ENCODE peak calls at places on chromosomes 5 and 9, in six cellular contexts. K, J, G, L, O and C are unnamed samples.

GRCh38 chr9:6106576-6107339 is 91.3 kb upstream of the RANBP6 start:
- DNase-seq in G (peak), O (peak), K (peak), J (peak), L (peak), C (peak)

GRCh38 chr5:33336911-33337620 is 103.7 kb upstream of the TARS1 start:
- DNase-seq in O (no peak), L (no peak), G (peak), K (no peak), J (no peak), C (no peak)

GRCh38 chr9:16571127-16571848 is 299.2 kb downstream of the BNC2 start:
- DNase-seq in G (peak), O (no peak), L (no peak), J (no peak), K (no peak), C (no peak)

GRCh38 chr5:83475540-83476469 is 4.3 kb downstream of the VCAN start:
- DNase-seq in O (peak), L (no peak), K (no peak), J (no peak), G (peak), C (peak)

GRCh38 chr9:33148367-33149019 is 18.6 kb downstream of the B4GALT1 start:
- DNase-seq in O (no peak), G (no peak), L (no peak), J (no peak), K (no peak), C (no peak)

GRCh38 chr9:5571629-5572232 is 57.2 kb upstream of the RIC1 start:
- DNase-seq in K (no peak), J (no peak), G (no peak), L (no peak), O (no peak), C (no peak)

GRCh38 chr5:53073349-53073748 is 36.2 kb downstream of the MOCS2 start:
- DNase-seq in K (no peak), L (no peak), G (peak), O (no peak), J (no peak), C (no peak)

GRCh38 chr5:1264211-1264610 is 30.7 kb downstream of the TERT start:
- DNase-seq in G (no peak), J (no peak), L (no peak), K (no peak), O (no peak), C (no peak)

GRCh38 chr9:78552802-78553201 is 255.9 kb downstream of the PSAT1 start:
- DNase-seq in L (no peak), O (no peak), G (peak), K (no peak), J (no peak), C (no peak)

GRCh38 chr9:79013715-79014610 is 557.8 kb upstream of the TLE4 start:
- DNase-seq in J (no peak), G (peak), O (peak), L (no peak), K (no peak), C (no peak)

GRCh38 chr9:134546231-134546731 is 95.3 kb upstream of the COL5A1 start:
- DNase-seq in K (no peak), O (peak), J (no peak), L (no peak), G (peak), C (peak)

GRCh38 chr9:3012245-3012644 is 168.3 kb upstream of the PUM3 start:
- DNase-seq in K (no peak), O (no peak), L (no peak), G (no peak), J (no peak), C (no peak)

GRCh38 chr9:101561740-101562139 is 28.1 kb downstream of the RNF20 start:
- DNase-seq in O (no peak), L (no peak), J (no peak), K (no peak), G (no peak), C (no peak)

GRCh38 chr5:142316681-142317080 is 8.1 kb downstream of the SPRY4 start:
- DNase-seq in L (no peak), G (no peak), O (no peak), J (no peak), K (no peak), C (no peak)

GRCh38 chr5:176899946-176900782 is 1.0 kb upstream of the HK3 start:
- DNase-seq in G (peak), J (no peak), O (no peak), K (no peak), L (no peak), C (peak)

GRCh38 chr5:122741681-122742080 is 33.2 kb upstream of the SNX2 start:
- DNase-seq in G (peak), O (no peak), J (no peak), K (no peak), L (no peak), C (peak)

GRCh38 chr5:44844744-44845143 is 36.0 kb downstream of the MRPS30 start:
- DNase-seq in L (no peak), J (no peak), K (no peak), G (no peak), O (no peak), C (no peak)

GRCh38 chr5:107470007-107470582 is 200.6 kb downstream of the EFNA5 start:
- DNase-seq in K (no peak), J (no peak), O (peak), G (peak), L (no peak), C (no peak)

GRCh38 chr5:149641000-149641576 is 59.8 kb downstream of the ARHGEF37 start:
- DNase-seq in J (no peak), L (no peak), O (peak), G (peak), K (no peak), C (no peak)

GRCh38 chr5:125575561-125576504 is 829.4 kb upstream of the ZNF608 start:
- DNase-seq in G (no peak), L (peak), O (peak), K (peak), J (peak), C (peak)

GRCh38 chr5:95859327-95860060 is 37.0 kb upstream of the GLRX start:
- DNase-seq in O (no peak), L (no peak), G (no peak), J (no peak), K (no peak), C (peak)

GRCh38 chr9:127734247-127734746 is 797 bp downstream of the TOR2A start:
- DNase-seq in K (peak), O (no peak), G (no peak), L (no peak), J (no peak), C (no peak)

GRCh38 chr9:101219030-101219429 is 165.8 kb downstream of the BAAT start:
- DNase-seq in J (no peak), O (no peak), K (no peak), G (no peak), L (no peak), C (no peak)

GRCh38 chr5:179209359-179210150 is 135.7 kb downstream of the ADAMTS2 start:
- DNase-seq in G (peak), O (peak), L (no peak), K (no peak), J (no peak), C (no peak)

GRCh38 chr5:178067705-178068104 is 45.6 kb upstream of the N4BP3 start:
- DNase-seq in K (no peak), L (no peak), O (no peak), J (no peak), G (no peak), C (no peak)

GRCh38 chr9:131817627-131818026 is 77.8 kb upstream of the RAPGEF1 start:
- DNase-seq in J (no peak), L (no peak), K (no peak), G (no peak), O (no peak), C (no peak)

GRCh38 chr9:15211994-15212501 is 95.0 kb downstream of the TTC39B start:
- DNase-seq in G (peak), L (no peak), O (peak), J (no peak), K (no peak), C (peak)

GRCh38 chr9:95197692-95198271 is 119.7 kb downstream of the FANCC start:
- DNase-seq in K (no peak), J (no peak), O (no peak), G (peak), L (no peak), C (no peak)

GRCh38 chr5:136188859-136189258 is 4.1 kb downstream of the SMIM32 start:
- DNase-seq in G (no peak), O (no peak), K (no peak), L (no peak), J (no peak), C (no peak)

GRCh38 chr9:124770359-124771020 is 621 bp downstream of the NR6A1 start:
- DNase-seq in G (no peak), O (no peak), K (no peak), L (no peak), J (no peak), C (no peak)

GRCh38 chr5:162473051-162473714 is 405.6 kb downstream of the GABRG2 start:
- DNase-seq in L (no peak), O (no peak), G (no peak), J (no peak), K (no peak), C (no peak)

GRCh38 chr5:102958481-102959011 is 161.4 kb downstream of the GIN1 start:
- DNase-seq in K (no peak), O (peak), L (no peak), G (peak), J (no peak), C (no peak)

GRCh38 chr5:84191296-84191695 is 193.4 kb downstream of the EDIL3 start:
- DNase-seq in K (no peak), G (peak), J (no peak), O (peak), L (no peak), C (peak)

GRCh38 chr5:42506662-42507061 is 83.4 kb downstream of the GHR start:
- DNase-seq in K (no peak), G (no peak), J (no peak), O (no peak), L (no peak), C (no peak)

GRCh38 chr5:154860123-154860522 is 1.7 kb downstream of the CNOT8 start:
- DNase-seq in L (no peak), K (no peak), O (peak), G (peak), J (no peak), C (peak)

DNA sequence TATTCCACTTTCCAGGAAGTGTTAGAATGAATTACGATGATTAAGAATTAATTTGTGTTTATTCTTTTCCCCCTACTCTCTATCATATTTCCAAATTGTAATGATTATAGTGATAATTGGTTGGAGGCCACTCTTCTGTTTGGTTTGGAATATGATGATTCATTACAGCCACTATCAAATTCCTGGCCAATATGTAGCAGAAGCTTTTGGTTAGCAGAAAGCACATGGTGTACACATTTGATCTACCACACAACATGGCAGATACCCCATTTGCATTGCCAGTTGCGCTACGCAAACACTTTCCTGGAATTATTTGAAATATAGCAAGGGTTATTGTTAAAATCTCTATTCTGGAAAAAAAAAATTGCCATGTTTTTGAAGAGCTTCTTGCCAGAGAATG is 454.9 kb upstream of the ACTBL2 start:
- DNase-seq in J (no peak), L (no peak), G (peak), O (no peak), K (no peak), C (no peak)
- H2BK15ac ChIP-seq in J (no peak), L (no peak), G (no peak), O (no peak), K (no peak), C (no peak)

GRCh38 chr5:54136666-54137440 is 173.5 kb downstream of the ARL15 start:
- DNase-seq in O (no peak), G (no peak), J (no peak), L (no peak), K (no peak), C (no peak)

GRCh38 chr5:54135042-54135441 is 175.3 kb downstream of the ARL15 start:
- DNase-seq in L (no peak), O (peak), K (no peak), G (peak), J (no peak), C (peak)

GRCh38 chr5:54140247-54140646 is 170.1 kb downstream of the ARL15 start:
- DNase-seq in K (no peak), J (no peak), O (no peak), L (no peak), G (no peak), C (no peak)
- H3K4me2 ChIP-seq in K (no peak), J (no peak), O (no peak), L (no peak), G (no peak), C (no peak)

GRCh38 chr9:89309608-89310485 is 1.1 kb upstream of the CKS2 start:
- DNase-seq in K (no peak), G (no peak), L (no peak), O (peak), J (no peak), C (peak)

GRCh38 chr9:89311346-89312153 is 555 bp downstream of the CKS2 start:
- DNase-seq in K (no peak), G (no peak), L (no peak), O (peak), J (no peak), C (no peak)

GRCh38 chr9:89312154-89312616 is 1.2 kb downstream of the CKS2 start:
- DNase-seq in J (no peak), O (peak), G (no peak), L (no peak), K (no peak), C (peak)

GRCh38 chr9:89309166-89309565 is 1.8 kb upstream of the CKS2 start:
- DNase-seq in K (no peak), O (no peak), L (no peak), G (no peak), J (no peak), C (peak)

DNA sequence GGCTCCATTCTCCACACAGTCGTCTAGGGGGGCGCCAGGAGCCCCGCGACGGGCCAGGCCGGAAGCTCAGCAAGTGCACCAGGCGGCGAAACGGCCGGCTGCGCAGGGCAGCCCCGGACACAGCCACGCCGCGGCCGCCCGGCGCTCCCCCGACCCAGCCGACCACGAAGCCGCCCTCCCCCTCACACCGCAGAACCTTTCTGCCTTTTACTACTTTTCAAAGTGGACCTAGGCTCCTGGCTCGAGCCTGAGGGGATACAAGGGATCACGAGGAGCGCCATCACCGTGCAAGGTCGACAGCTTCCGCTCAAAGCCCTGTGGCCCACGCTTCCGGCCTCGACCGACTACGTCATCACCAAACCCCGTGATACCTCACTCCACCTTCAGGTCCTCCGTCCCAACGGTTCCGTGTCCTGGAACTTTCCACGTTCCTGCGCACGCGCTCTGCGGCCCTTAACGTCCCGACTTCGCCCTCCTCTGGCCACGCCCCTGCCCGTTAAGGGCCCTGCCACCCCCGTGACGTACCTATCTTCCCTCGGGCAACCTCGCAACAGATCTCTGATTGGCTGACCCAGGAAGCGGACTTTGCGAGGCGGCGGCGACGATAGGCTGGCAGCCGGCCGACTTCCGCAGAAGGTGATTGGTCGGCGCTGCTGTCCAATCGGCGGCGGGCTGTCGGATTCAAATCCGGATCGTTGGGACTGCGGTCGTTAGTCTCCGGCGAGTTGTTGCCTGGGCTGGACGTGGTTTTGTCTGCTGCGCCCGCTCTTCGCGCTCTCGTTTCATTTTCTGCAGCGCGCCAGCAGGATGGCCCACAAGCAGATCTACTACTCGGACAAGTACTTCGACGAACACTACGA is at the start of gene CKS2:
- DNase-seq in J (peak), G (peak), L (peak), O (peak), K (peak), C (peak)
- H3K4ac ChIP-seq in J (peak), G (peak), L (peak), O (peak), K (peak), C (peak)

GRCh38 chr9:116297346-116297745 is 143.8 kb downstream of the PAPPA start:
- DNase-seq in L (no peak), O (no peak), G (no peak), J (no peak), K (no peak), C (no peak)
- H2BK15ac ChIP-seq in L (no peak), O (no peak), G (no peak), J (no peak), K (no peak), C (no peak)

GRCh38 chr5:174688441-174689354 is 35.7 kb upstream of the MSX2 start:
- DNase-seq in L (no peak), O (no peak), K (peak), G (no peak), J (no peak), C (peak)

GRCh38 chr5:174693697-174694400 is 30.5 kb upstream of the MSX2 start:
- DNase-seq in K (no peak), O (no peak), G (no peak), L (no peak), J (no peak), C (no peak)

GRCh38 chr5:174690256-174690655 is 34.1 kb upstream of the MSX2 start:
- DNase-seq in O (peak), K (peak), J (no peak), L (no peak), G (peak), C (peak)

GRCh38 chr5:174692381-174692780 is 32.0 kb upstream of the MSX2 start:
- DNase-seq in G (no peak), J (no peak), O (no peak), K (no peak), L (no peak), C (peak)

DNA sequence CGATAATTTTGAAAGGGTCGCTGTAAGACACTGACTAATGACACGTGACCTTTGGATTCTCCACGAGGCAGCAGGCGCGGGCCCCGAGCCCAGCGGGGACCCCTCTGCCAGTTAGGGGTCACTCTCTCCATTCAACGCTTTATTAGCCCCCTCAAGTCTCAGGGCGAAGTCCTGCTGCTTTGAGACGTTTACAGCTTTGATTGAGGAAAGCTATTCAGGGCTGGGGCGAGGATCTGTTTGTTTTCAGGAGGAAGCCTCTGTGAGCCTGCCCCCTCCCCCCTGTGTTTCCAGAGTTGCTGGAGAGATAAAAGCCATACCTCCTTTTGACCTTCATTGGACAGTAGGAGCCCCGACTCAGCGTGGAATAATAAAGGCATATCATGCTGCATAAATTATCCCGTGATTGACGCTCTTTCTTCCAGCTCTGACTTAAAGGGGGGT is 31.4 kb upstream of the MSX2 start:
- DNase-seq in J (peak), G (no peak), K (peak), O (no peak), L (no peak), C (peak)
- H3K4me2 ChIP-seq in J (peak), G (no peak), K (peak), O (no peak), L (peak), C (peak)

DNA sequence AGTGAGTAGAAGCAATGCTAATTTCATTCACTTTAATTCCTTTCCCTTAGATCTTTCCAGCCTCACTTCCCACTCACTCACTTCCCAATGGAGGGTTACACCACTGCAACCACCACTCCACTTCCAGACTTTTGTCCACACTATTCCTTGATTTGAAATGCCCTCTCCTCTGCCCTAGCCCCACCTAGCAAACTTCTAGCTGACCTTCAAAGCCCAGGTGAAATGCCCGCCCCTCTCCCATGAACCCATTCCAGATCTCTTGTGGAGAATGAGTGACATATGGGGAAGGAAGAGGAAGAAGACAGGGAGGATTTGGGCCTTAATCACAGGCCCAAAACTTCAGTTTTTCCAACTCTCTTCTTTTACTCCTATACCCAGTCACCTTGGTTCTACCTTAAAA is 37.1 kb downstream of the PFDN1 start:
- DNase-seq in O (no peak), G (no peak), L (no peak), K (no peak), J (no peak), C (no peak)
- H3K4ac ChIP-seq in O (no peak), G (no peak), L (no peak), K (no peak), J (no peak), C (no peak)

DNA sequence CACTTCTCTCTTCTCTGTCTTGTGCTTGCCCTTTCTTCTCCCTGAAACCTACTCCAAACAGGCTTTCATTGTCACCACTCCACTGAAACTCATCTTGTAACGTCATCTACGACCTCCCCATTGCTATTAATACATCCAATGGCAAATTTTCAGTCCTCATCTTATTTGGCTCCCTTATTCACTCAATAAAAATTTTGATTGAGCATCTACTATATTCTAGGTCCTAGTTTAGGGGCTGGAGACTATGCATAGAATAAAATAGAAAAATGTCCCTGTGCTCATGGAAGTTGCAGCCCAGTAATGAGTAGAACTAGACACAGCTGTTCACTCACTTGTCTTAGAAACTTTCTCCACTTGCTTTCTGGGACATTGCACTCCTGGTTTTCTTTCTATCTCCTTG is 24.9 kb upstream of the FSTL4 start:
- DNase-seq in O (no peak), L (no peak), G (no peak), K (no peak), J (no peak), C (no peak)
- H2BK15ac ChIP-seq in O (no peak), L (no peak), G (no peak), K (no peak), J (no peak), C (no peak)